ENCODE peak calls at places on chromosomes 12 and 14, in seven cellular contexts. Z is coronary artery; T is NCI-H1436 treated with DMSO at 0.1 percent for 48 hours; V is stimulated activated CD4-positive, alpha-beta T cell treated with anti-CD3 and anti-CD28 coated beads, Interleukin-1b, Interleukin-23, amount 100 ng/mL, for 1 hour; Q is T-helper 17 cell; H is GM04504; M is heart right ventricle. O is an unnamed sample.

GRCh38 chr14:104692261-104692938 is 3.0 kb downstream of the INF2 start:
- DNase-seq in T (no peak), H (no peak), Q (no peak), Z (no peak), V (no peak), M (no peak), O (peak)

GRCh38 chr14:54366726-54367707 is 29.8 kb upstream of the CDKN3 start:
- DNase-seq in V (no peak), Z (no peak), H (no peak), M (no peak), Q (no peak), T (no peak), O (no peak)

GRCh38 chr12:66036317-66036716 is 94.2 kb downstream of the LLPH start:
- DNase-seq in Q (no peak), T (no peak), M (peak), V (no peak), Z (peak), H (peak), O (peak)

GRCh38 chr14:28703482-28703881 is 63.1 kb upstream of the FOXG1 start:
- DNase-seq in Q (no peak), M (no peak), T (no peak), Z (no peak), V (no peak), H (no peak), O (no peak)

GRCh38 chr12:112126916-112127315 is 1.6 kb downstream of the TRAFD1 start:
- DNase-seq in Q (no peak), Z (no peak), T (no peak), H (no peak), M (no peak), V (no peak), O (no peak)

GRCh38 chr12:6204533-6205143 is 4.4 kb downstream of the CD9 start:
- DNase-seq in V (no peak), Q (no peak), M (no peak), T (no peak), H (no peak), Z (no peak), O (no peak)

GRCh38 chr14:90986510-90986909 is 73.9 kb downstream of the RPS6KA5 start:
- DNase-seq in H (no peak), Z (no peak), Q (no peak), T (no peak), M (no peak), V (no peak), O (no peak)

GRCh38 chr12:66188584-66189475 is at the start of gene IRAK3:
- DNase-seq in Q (peak), H (peak), V (no peak), Z (peak), T (no peak), M (peak), O (peak)

GRCh38 chr14:86057018-86057667 is 527.2 kb downstream of the FLRT2 start:
- DNase-seq in H (no peak), M (no peak), V (no peak), T (no peak), Z (no peak), Q (no peak), O (no peak)

GRCh38 chr14:26328766-26329165 is 269.1 kb downstream of the NOVA1 start:
- DNase-seq in H (no peak), V (no peak), T (no peak), Z (no peak), Q (no peak), M (no peak), O (no peak)

GRCh38 chr12:39277416-39277815 is 165.5 kb downstream of the KIF21A start:
- DNase-seq in Z (no peak), H (no peak), V (no peak), M (no peak), T (no peak), Q (no peak), O (no peak)

GRCh38 chr14:69133206-69134125 is 19.5 kb downstream of the DCAF5 start:
- DNase-seq in M (no peak), Z (no peak), V (no peak), H (no peak), T (no peak), Q (no peak), O (no peak)

GRCh38 chr12:52423661-52424503 is 10.3 kb downstream of the KRT75 start:
- DNase-seq in M (no peak), Q (no peak), H (no peak), V (no peak), T (no peak), Z (no peak), O (no peak)

GRCh38 chr14:104876251-104876699 is 11.2 kb downstream of the CEP170B start:
- DNase-seq in Z (no peak), Q (no peak), T (no peak), H (no peak), V (no peak), M (no peak), O (peak)

GRCh38 chr12:104010800-104011199 is 39.2 kb downstream of the GLT8D2 start:
- DNase-seq in M (no peak), H (no peak), T (no peak), Q (no peak), Z (no peak), V (no peak), O (no peak)

GRCh38 chr12:58607805-58608204 is 312.5 kb downstream of the LRIG3 start:
- DNase-seq in V (no peak), Q (no peak), T (no peak), M (no peak), H (no peak), Z (no peak), O (no peak)

GRCh38 chr14:76918176-76918750 is 92.1 kb downstream of the LRRC74A start:
- DNase-seq in Q (no peak), Z (peak), V (no peak), T (no peak), H (peak), M (peak), O (peak)

GRCh38 chr14:53174918-53175317 is 21.8 kb upstream of the DDHD1 start:
- DNase-seq in V (no peak), H (no peak), Q (no peak), Z (no peak), M (no peak), T (no peak), O (no peak)

GRCh38 chr14:37707716-37708115 is 112.3 kb downstream of the TTC6 start:
- DNase-seq in V (no peak), M (no peak), T (no peak), Z (no peak), Q (no peak), H (no peak), O (no peak)

GRCh38 chr14:91352696-91353692 is 64.6 kb downstream of the CCDC88C start:
- DNase-seq in Q (no peak), V (no peak), Z (no peak), H (no peak), M (no peak), T (no peak), O (no peak)

GRCh38 chr12:109775172-109775881 is 57.9 kb downstream of the TRPV4 start:
- DNase-seq in Z (no peak), Q (peak), H (peak), T (no peak), V (peak), M (peak), O (peak)

GRCh38 chr14:92728781-92729364 is 19.6 kb downstream of the LGMN start:
- DNase-seq in T (peak), V (no peak), H (no peak), Q (no peak), M (no peak), Z (no peak), O (no peak)

GRCh38 chr12:28340261-28340660 is 150.0 kb downstream of the CCDC91 start:
- DNase-seq in V (no peak), M (no peak), T (no peak), Q (no peak), Z (no peak), H (no peak), O (no peak)

GRCh38 chr14:104800600-104801283 is at the start of gene ZBTB42:
- DNase-seq in Q (no peak), T (no peak), V (peak), M (peak), H (no peak), Z (no peak), O (peak)

GRCh38 chr12:76688001-76688400 is 75.9 kb upstream of the ZDHHC17 start:
- DNase-seq in V (no peak), M (no peak), Z (no peak), T (no peak), Q (no peak), H (no peak), O (no peak)

GRCh38 chr12:117126335-117126734 is 27.1 kb upstream of the TESC start:
- DNase-seq in T (no peak), M (no peak), Z (no peak), V (no peak), H (no peak), Q (no peak), O (no peak)

GRCh38 chr14:102097441-102098135 is 10.7 kb upstream of the HSP90AA1 start:
- DNase-seq in T (no peak), Q (no peak), V (no peak), H (no peak), M (no peak), Z (no peak), O (no peak)

GRCh38 chr12:120369476-120370342 is 745 bp upstream of the MSI1 start:
- DNase-seq in Z (no peak), T (no peak), Q (no peak), M (no peak), H (no peak), V (no peak), O (no peak)

GRCh38 chr14:101717663-101718490 is 43.6 kb upstream of the PPP2R5C start:
- DNase-seq in V (no peak), H (no peak), T (no peak), Q (no peak), Z (peak), M (no peak), O (no peak)

GRCh38 chr14:24064091-24064795 is 7.1 kb upstream of the CPNE6 start:
- DNase-seq in H (no peak), V (no peak), Z (no peak), T (no peak), M (no peak), Q (no peak), O (no peak)